ENCODE peak calls at places on chromosomes 3 and 15, in seven cellular contexts. One of them, this sample, is unnamed.
A peak's percentile ranks its signal among the peaks of the same experiment; 100 is the strongest.

GRCh38 chr15:25241241-25241801 is 197.5 kb downstream of the UBE3A start:
- DNase-seq in HCT116: no peak
- DNase-seq in fibroblast of pulmonary artery: no peak
- DNase-seq in dorsolateral prefrontal cortex: peak; percentile 39
- DNase-seq in HFF-Myc: no peak
- DNase-seq in tibial nerve: no peak
- DNase-seq in cardiac muscle cell: no peak
- DNase-seq in this sample: peak; percentile 5

GRCh38 chr3:194112120-194113106 is 23.5 kb upstream of the HES1 start:
- DNase-seq in fibroblast of pulmonary artery: no peak
- DNase-seq in HFF-Myc: no peak
- DNase-seq in tibial nerve: no peak
- DNase-seq in HCT116: no peak
- DNase-seq in cardiac muscle cell: no peak
- DNase-seq in dorsolateral prefrontal cortex: no peak
- DNase-seq in this sample: no peak

GRCh38 chr3:23495507-23495906 is 292.4 kb downstream of the UBE2E2 start:
- DNase-seq in cardiac muscle cell: no peak
- DNase-seq in HCT116: no peak
- DNase-seq in fibroblast of pulmonary artery: peak; percentile 43
- DNase-seq in dorsolateral prefrontal cortex: no peak
- DNase-seq in tibial nerve: no peak
- DNase-seq in HFF-Myc: no peak
- DNase-seq in this sample: no peak

GRCh38 chr3:39388741-39389248 is 5.6 kb downstream of the SLC25A38 start:
- DNase-seq in tibial nerve: no peak
- DNase-seq in cardiac muscle cell: peak; percentile 32
- DNase-seq in HFF-Myc: no peak
- DNase-seq in dorsolateral prefrontal cortex: no peak
- DNase-seq in HCT116: no peak
- DNase-seq in fibroblast of pulmonary artery: no peak
- DNase-seq in this sample: no peak

GRCh38 chr3:67077656-67078055 is 79.5 kb downstream of the KBTBD8 start:
- DNase-seq in HCT116: no peak
- DNase-seq in tibial nerve: no peak
- DNase-seq in cardiac muscle cell: no peak
- DNase-seq in HFF-Myc: no peak
- DNase-seq in dorsolateral prefrontal cortex: no peak
- DNase-seq in fibroblast of pulmonary artery: peak; percentile 53
- DNase-seq in this sample: no peak

GRCh38 chr3:156434921-156435320 is 120.0 kb downstream of the SSR3 start:
- DNase-seq in fibroblast of pulmonary artery: no peak
- DNase-seq in dorsolateral prefrontal cortex: no peak
- DNase-seq in HCT116: no peak
- DNase-seq in tibial nerve: no peak
- DNase-seq in cardiac muscle cell: no peak
- DNase-seq in HFF-Myc: no peak
- DNase-seq in this sample: no peak

GRCh38 chr3:27632431-27633223 is 89.5 kb downstream of the EOMES start:
- DNase-seq in cardiac muscle cell: no peak
- DNase-seq in tibial nerve: peak; percentile 13
- DNase-seq in HFF-Myc: no peak
- DNase-seq in dorsolateral prefrontal cortex: peak; percentile 51
- DNase-seq in HCT116: no peak
- DNase-seq in fibroblast of pulmonary artery: peak; percentile 62
- DNase-seq in this sample: no peak

GRCh38 chr15:93566777-93567176 is 477.8 kb upstream of the RGMA start:
- DNase-seq in fibroblast of pulmonary artery: no peak
- DNase-seq in tibial nerve: no peak
- DNase-seq in HFF-Myc: no peak
- DNase-seq in cardiac muscle cell: no peak
- DNase-seq in dorsolateral prefrontal cortex: no peak
- DNase-seq in HCT116: no peak
- DNase-seq in this sample: no peak

GRCh38 chr3:17431004-17431403 is 311.4 kb downstream of the TBC1D5 start:
- DNase-seq in dorsolateral prefrontal cortex: no peak
- DNase-seq in HFF-Myc: peak; percentile 22
- DNase-seq in cardiac muscle cell: peak; percentile 23
- DNase-seq in tibial nerve: no peak
- DNase-seq in HCT116: peak; percentile 19
- DNase-seq in fibroblast of pulmonary artery: peak; percentile 72
- DNase-seq in this sample: no peak

GRCh38 chr15:48394172-48394571 is 62.9 kb downstream of the DUT start:
- DNase-seq in tibial nerve: no peak
- DNase-seq in HCT116: no peak
- DNase-seq in dorsolateral prefrontal cortex: no peak
- DNase-seq in fibroblast of pulmonary artery: no peak
- DNase-seq in HFF-Myc: no peak
- DNase-seq in cardiac muscle cell: no peak
- DNase-seq in this sample: no peak

GRCh38 chr15:64740361-64741170 is 34.8 kb downstream of the RBPMS2 start:
- DNase-seq in dorsolateral prefrontal cortex: no peak
- DNase-seq in fibroblast of pulmonary artery: peak; percentile 80
- DNase-seq in HFF-Myc: peak; percentile 31
- DNase-seq in tibial nerve: peak; percentile 12
- DNase-seq in cardiac muscle cell: no peak
- DNase-seq in HCT116: no peak
- DNase-seq in this sample: no peak

GRCh38 chr3:143063018-143063417 is 56.6 kb upstream of the CHST2 start:
- DNase-seq in dorsolateral prefrontal cortex: no peak
- DNase-seq in fibroblast of pulmonary artery: peak; percentile 30
- DNase-seq in cardiac muscle cell: no peak
- DNase-seq in HFF-Myc: peak; percentile 19
- DNase-seq in tibial nerve: no peak
- DNase-seq in HCT116: no peak
- DNase-seq in this sample: no peak

GRCh38 chr3:10407361-10407760 is 86.4 kb upstream of the SEC13 start:
- DNase-seq in HFF-Myc: no peak
- DNase-seq in tibial nerve: no peak
- DNase-seq in fibroblast of pulmonary artery: no peak
- DNase-seq in cardiac muscle cell: no peak
- DNase-seq in HCT116: no peak
- DNase-seq in dorsolateral prefrontal cortex: no peak
- DNase-seq in this sample: no peak

GRCh38 chr3:139113231-139113749 is 68.6 kb upstream of the PRR23C start:
- DNase-seq in cardiac muscle cell: no peak
- DNase-seq in tibial nerve: no peak
- DNase-seq in HCT116: peak; percentile 21
- DNase-seq in HFF-Myc: no peak
- DNase-seq in fibroblast of pulmonary artery: no peak
- DNase-seq in dorsolateral prefrontal cortex: no peak
- DNase-seq in this sample: no peak

GRCh38 chr3:11581237-11582122 is 62.2 kb downstream of the VGLL4 start:
- DNase-seq in cardiac muscle cell: no peak
- DNase-seq in tibial nerve: no peak
- DNase-seq in HCT116: no peak
- DNase-seq in HFF-Myc: no peak
- DNase-seq in dorsolateral prefrontal cortex: no peak
- DNase-seq in fibroblast of pulmonary artery: no peak
- DNase-seq in this sample: no peak

GRCh38 chr15:53230473-53230872 is 440.3 kb upstream of the ONECUT1 start:
- DNase-seq in cardiac muscle cell: no peak
- DNase-seq in fibroblast of pulmonary artery: no peak
- DNase-seq in HFF-Myc: no peak
- DNase-seq in tibial nerve: no peak
- DNase-seq in dorsolateral prefrontal cortex: no peak
- DNase-seq in HCT116: no peak
- DNase-seq in this sample: no peak

GRCh38 chr3:150450906-150451305 is 42.8 kb downstream of the TSC22D2 start:
- DNase-seq in HFF-Myc: no peak
- DNase-seq in cardiac muscle cell: no peak
- DNase-seq in dorsolateral prefrontal cortex: no peak
- DNase-seq in HCT116: no peak
- DNase-seq in tibial nerve: no peak
- DNase-seq in fibroblast of pulmonary artery: peak; percentile 44
- DNase-seq in this sample: no peak

GRCh38 chr3:127419641-127420354 is 132.0 kb upstream of the PRR20G start:
- DNase-seq in dorsolateral prefrontal cortex: no peak
- DNase-seq in tibial nerve: no peak
- DNase-seq in HFF-Myc: no peak
- DNase-seq in fibroblast of pulmonary artery: no peak
- DNase-seq in cardiac muscle cell: no peak
- DNase-seq in HCT116: no peak
- DNase-seq in this sample: no peak

DNA sequence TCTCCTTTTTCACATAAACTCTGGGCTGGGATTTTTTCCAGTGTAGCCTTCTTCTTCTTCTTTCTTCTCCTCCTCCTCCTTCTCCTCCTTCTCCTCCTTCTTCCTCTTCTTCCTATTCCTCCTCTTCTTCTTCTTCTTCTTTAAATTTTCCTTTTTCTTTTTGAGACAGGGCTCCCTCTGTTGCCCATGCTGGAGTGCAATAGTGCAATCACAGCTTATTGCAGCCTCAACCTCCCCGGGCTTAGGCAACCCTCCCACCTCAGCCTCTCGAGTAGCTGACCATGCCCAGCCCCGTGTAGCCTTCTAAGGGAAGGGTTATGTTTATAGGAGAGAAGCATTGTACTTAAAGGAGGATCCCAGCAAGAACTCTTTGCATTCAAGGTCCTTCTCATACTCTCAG is 24.0 kb upstream of the MYO1E start:
- DNase-seq in dorsolateral prefrontal cortex: no peak
- DNase-seq in cardiac muscle cell: no peak
- DNase-seq in HCT116: no peak
- DNase-seq in tibial nerve: no peak
- DNase-seq in fibroblast of pulmonary artery: no peak
- DNase-seq in HFF-Myc: no peak
- DNase-seq in this sample: no peak
- TF ChIP-seq CTCF in dorsolateral prefrontal cortex: no peak
- TF ChIP-seq CTCF in cardiac muscle cell: peak; percentile 8
- TF ChIP-seq CTCF in HCT116: peak; percentile 27
- TF ChIP-seq CTCF in tibial nerve: no peak
- TF ChIP-seq CTCF in fibroblast of pulmonary artery: no peak
- TF ChIP-seq CTCF in HFF-Myc: no peak
- TF ChIP-seq CTCF in this sample: no peak

DNA sequence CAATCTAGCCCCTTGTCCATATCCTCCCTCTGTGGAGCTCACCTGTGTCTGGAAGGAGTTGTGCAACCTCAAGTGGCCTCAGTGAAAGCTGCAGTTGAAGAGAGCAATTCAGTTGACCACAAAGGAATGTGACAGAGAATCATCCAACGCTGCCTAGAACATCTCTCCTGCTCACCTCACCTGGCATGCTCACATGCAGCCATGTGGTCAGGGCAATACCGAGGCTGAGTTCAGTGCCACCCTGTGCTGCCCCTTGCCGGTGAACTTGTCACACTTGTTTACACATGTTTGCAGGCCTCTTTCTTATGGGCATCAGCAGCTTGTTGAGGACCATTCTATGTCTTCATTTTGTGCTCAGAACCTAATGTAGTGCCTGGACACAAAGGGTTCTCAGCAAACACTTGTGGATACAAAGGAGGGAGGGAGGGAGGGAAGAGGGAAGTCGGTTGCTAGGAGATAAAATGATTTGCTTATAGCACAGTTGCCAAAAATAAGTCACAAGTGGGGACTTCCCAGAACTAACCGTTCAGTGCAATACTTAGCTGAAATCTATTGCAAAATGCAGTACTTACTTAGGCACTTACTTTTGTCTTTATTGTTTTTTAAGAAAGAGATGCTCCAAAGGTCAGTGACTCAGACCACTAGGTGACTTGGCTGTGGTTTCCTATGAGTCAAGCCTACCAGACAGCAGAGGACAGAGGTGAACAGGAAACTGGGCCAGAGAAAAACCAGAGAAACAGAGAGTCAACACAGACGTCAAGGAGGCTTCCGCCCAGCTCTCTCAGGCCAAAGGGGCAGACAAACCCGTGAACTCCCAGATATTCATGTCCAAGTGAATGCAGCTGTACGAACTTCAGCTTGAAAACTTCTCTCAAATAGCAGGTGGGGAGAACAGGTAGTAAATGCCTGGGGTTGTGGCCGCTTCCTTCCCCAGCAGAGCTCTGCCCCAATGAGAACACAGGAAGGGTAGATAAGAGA is 227.8 kb upstream of the CTNNB1 start:
- DNase-seq in HFF-Myc: peak; percentile 72
- DNase-seq in HCT116: peak; percentile 42
- DNase-seq in tibial nerve: peak; percentile 88
- DNase-seq in dorsolateral prefrontal cortex: no peak
- DNase-seq in fibroblast of pulmonary artery: peak; percentile 99
- DNase-seq in cardiac muscle cell: peak; percentile 55
- DNase-seq in this sample: peak; percentile 42
- TF ChIP-seq CTCF in HFF-Myc: no peak
- TF ChIP-seq CTCF in HCT116: no peak
- TF ChIP-seq CTCF in tibial nerve: no peak
- TF ChIP-seq CTCF in dorsolateral prefrontal cortex: no peak
- TF ChIP-seq CTCF in fibroblast of pulmonary artery: no peak
- TF ChIP-seq CTCF in cardiac muscle cell: no peak
- TF ChIP-seq CTCF in this sample: no peak

DNA sequence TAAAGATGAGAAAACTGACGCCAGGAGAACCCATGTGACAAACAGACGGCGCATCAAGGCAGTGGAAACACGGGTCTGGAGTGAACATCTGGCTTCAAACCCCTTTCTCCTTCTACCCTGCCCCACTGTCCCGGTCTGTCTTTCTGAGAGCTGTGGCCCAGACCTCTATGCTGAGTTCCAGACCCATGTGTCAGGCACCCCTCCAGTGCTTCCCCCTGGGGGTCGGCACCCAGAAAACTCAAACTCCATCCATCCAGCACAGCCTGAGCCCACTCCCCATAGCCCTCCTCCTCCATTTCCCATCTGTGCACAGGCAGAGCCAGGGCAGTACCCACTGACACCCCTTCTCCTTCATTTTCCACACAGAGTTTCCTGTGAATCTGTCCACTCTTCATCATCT is 2.7 kb downstream of the FAM240A start:
- DNase-seq in tibial nerve: no peak
- DNase-seq in cardiac muscle cell: no peak
- DNase-seq in fibroblast of pulmonary artery: no peak
- DNase-seq in HFF-Myc: no peak
- DNase-seq in dorsolateral prefrontal cortex: no peak
- DNase-seq in HCT116: no peak
- DNase-seq in this sample: no peak
- TF ChIP-seq CTCF in tibial nerve: no peak
- TF ChIP-seq CTCF in cardiac muscle cell: no peak
- TF ChIP-seq CTCF in fibroblast of pulmonary artery: no peak
- TF ChIP-seq CTCF in HFF-Myc: no peak
- TF ChIP-seq CTCF in dorsolateral prefrontal cortex: no peak
- TF ChIP-seq CTCF in HCT116: no peak
- TF ChIP-seq CTCF in this sample: no peak

GRCh38 chr15:100171411-100171810 is 170.4 kb downstream of the ADAMTS17 start:
- DNase-seq in cardiac muscle cell: no peak
- DNase-seq in fibroblast of pulmonary artery: no peak
- DNase-seq in tibial nerve: no peak
- DNase-seq in HCT116: no peak
- DNase-seq in HFF-Myc: no peak
- DNase-seq in dorsolateral prefrontal cortex: no peak
- DNase-seq in this sample: no peak
- TF ChIP-seq CTCF in cardiac muscle cell: no peak
- TF ChIP-seq CTCF in fibroblast of pulmonary artery: no peak
- TF ChIP-seq CTCF in tibial nerve: no peak
- TF ChIP-seq CTCF in HCT116: no peak
- TF ChIP-seq CTCF in HFF-Myc: no peak
- TF ChIP-seq CTCF in dorsolateral prefrontal cortex: no peak
- TF ChIP-seq CTCF in this sample: no peak

GRCh38 chr3:184362668-184363540 is 1.4 kb downstream of the POLR2H start:
- DNase-seq in tibial nerve: peak; percentile 91
- DNase-seq in cardiac muscle cell: peak; percentile 99
- DNase-seq in fibroblast of pulmonary artery: peak; percentile 98
- DNase-seq in HCT116: peak; percentile 98
- DNase-seq in HFF-Myc: peak; percentile 97
- DNase-seq in dorsolateral prefrontal cortex: peak; percentile 91
- DNase-seq in this sample: peak; percentile 84
- TF ChIP-seq CTCF in tibial nerve: peak; percentile 61
- TF ChIP-seq CTCF in cardiac muscle cell: peak; percentile 64
- TF ChIP-seq CTCF in fibroblast of pulmonary artery: peak; percentile 63
- TF ChIP-seq CTCF in HCT116: no peak
- TF ChIP-seq CTCF in HFF-Myc: peak; percentile 50
- TF ChIP-seq CTCF in dorsolateral prefrontal cortex: peak; percentile 55
- TF ChIP-seq CTCF in this sample: no peak

GRCh38 chr15:45276851-45277250 is 24.8 kb downstream of the SLC28A2 start:
- DNase-seq in cardiac muscle cell: peak; percentile 14
- DNase-seq in HFF-Myc: no peak
- DNase-seq in HCT116: no peak
- DNase-seq in tibial nerve: peak; percentile 15
- DNase-seq in dorsolateral prefrontal cortex: no peak
- DNase-seq in fibroblast of pulmonary artery: peak; percentile 38
- DNase-seq in this sample: no peak
- TF ChIP-seq CTCF in cardiac muscle cell: peak; percentile 36
- TF ChIP-seq CTCF in HFF-Myc: no peak
- TF ChIP-seq CTCF in HCT116: peak; percentile 63
- TF ChIP-seq CTCF in tibial nerve: peak; percentile 44
- TF ChIP-seq CTCF in dorsolateral prefrontal cortex: peak; percentile 29
- TF ChIP-seq CTCF in fibroblast of pulmonary artery: peak; percentile 39
- TF ChIP-seq CTCF in this sample: no peak